ENCODE peak calls at places on chromosomes 12 and 14, in seven cellular contexts. E is thyroid gland, S is heart left ventricle, L is transverse colon, K is IMR-90, H is stomach, Z is uterus. T is an unnamed sample.
A peak's percentile ranks its signal among the peaks of the same experiment; 100 is the strongest.

GRCh38 chr12:68451261-68452091 is 119.3 kb upstream of the MDM1 start:
- DNase-seq in E (peak; percentile 44), S (peak; percentile 16), L (peak; percentile 44), K (peak; percentile 89), H (peak; percentile 29), Z (peak; percentile 65), T (no peak)

GRCh38 chr14:101130861-101131260 is 227.3 kb upstream of the RTL1 start:
- DNase-seq in E (no peak), S (no peak), L (no peak), K (no peak), H (no peak), Z (no peak), T (no peak)

GRCh38 chr14:61668267-61668666 is 27.0 kb upstream of the HIF1A start:
- DNase-seq in E (no peak), S (no peak), L (peak; percentile 20), K (no peak), H (no peak), Z (no peak), T (no peak)

GRCh38 chr14:26993541-26993940 is 395.7 kb upstream of the NOVA1 start:
- DNase-seq in E (no peak), S (no peak), L (no peak), K (no peak), H (no peak), Z (no peak), T (no peak)

GRCh38 chr12:23099604-23100003 is 474.6 kb downstream of the ETNK1 start:
- DNase-seq in E (no peak), S (no peak), L (no peak), K (no peak), H (no peak), Z (no peak), T (no peak)

GRCh38 chr12:125203145-125203765 is 138.0 kb downstream of the AACS start:
- DNase-seq in E (no peak), S (no peak), L (no peak), K (no peak), H (no peak), Z (no peak), T (no peak)

GRCh38 chr12:61546296-61546695 is 713.9 kb upstream of the USP15 start:
- DNase-seq in E (no peak), S (no peak), L (no peak), K (no peak), H (no peak), Z (no peak), T (no peak)

GRCh38 chr12:113271853-113272561 is 50.7 kb downstream of the TPCN1 start:
- DNase-seq in E (no peak), S (peak; percentile 83), L (peak; percentile 55), K (peak; percentile 83), H (peak; percentile 43), Z (peak; percentile 86), T (peak; percentile 74)

GRCh38 chr12:91103101-91103500 is 8.2 kb downstream of the LUM start:
- DNase-seq in E (no peak), S (no peak), L (no peak), K (no peak), H (no peak), Z (no peak), T (no peak)

GRCh38 chr14:54756656-54757392 is 145.8 kb downstream of the GCH1 start:
- DNase-seq in E (no peak), S (no peak), L (no peak), K (no peak), H (no peak), Z (no peak), T (no peak)

GRCh38 chr12:27651201-27651600 is 45.0 kb upstream of the REP15 start:
- DNase-seq in E (no peak), S (no peak), L (no peak), K (peak; percentile 14), H (no peak), Z (no peak), T (no peak)

GRCh38 chr12:49930515-49931288 is 19.8 kb upstream of the AQP2 start:
- DNase-seq in E (no peak), S (no peak), L (no peak), K (peak; percentile 83), H (no peak), Z (no peak), T (no peak)

GRCh38 chr12:77777274-77777673 is 53.4 kb upstream of the NAV3 start:
- DNase-seq in E (no peak), S (no peak), L (no peak), K (peak; percentile 17), H (no peak), Z (no peak), T (no peak)

GRCh38 chr12:104457746-104458644 is 1.2 kb downstream of the CHST11 start:
- DNase-seq in E (peak; percentile 32), S (peak; percentile 26), L (peak; percentile 31), K (no peak), H (peak; percentile 41), Z (peak; percentile 27), T (no peak)

GRCh38 chr14:89616425-89617141 is 199.6 kb upstream of the FOXN3 start:
- DNase-seq in E (no peak), S (no peak), L (no peak), K (peak; percentile 39), H (no peak), Z (no peak), T (no peak)

GRCh38 chr14:34211732-34212131 is 250.3 kb downstream of the SPTSSA start:
- DNase-seq in E (no peak), S (no peak), L (no peak), K (no peak), H (no peak), Z (no peak), T (no peak)

GRCh38 chr12:119225454-119225853 is 46.7 kb downstream of the HSPB8 start:
- DNase-seq in E (no peak), S (no peak), L (no peak), K (no peak), H (no peak), Z (no peak), T (no peak)

GRCh38 chr12:47757840-47758583 is 668 bp downstream of the RAPGEF3 start:
- DNase-seq in E (peak; percentile 84), S (peak; percentile 70), L (peak; percentile 14), K (no peak), H (peak; percentile 52), Z (no peak), T (no peak)

GRCh38 chr12:25557830-25558436 is 4.8 kb upstream of the LMNTD1 start:
- DNase-seq in E (peak; percentile 36), S (no peak), L (no peak), K (peak; percentile 43), H (no peak), Z (no peak), T (no peak)

GRCh38 chr14:68440776-68441175 is 352.1 kb downstream of the ZFP36L1 start:
- DNase-seq in E (no peak), S (no peak), L (no peak), K (peak; percentile 56), H (no peak), Z (no peak), T (no peak)

GRCh38 chr12:94725375-94726168 is 75.2 kb upstream of the TMCC3 start:
- DNase-seq in E (no peak), S (no peak), L (peak; percentile 23), K (peak; percentile 26), H (peak; percentile 51), Z (peak; percentile 38), T (no peak)

GRCh38 chr14:51328942-51329350 is 88.9 kb downstream of the TMX1 start:
- DNase-seq in E (no peak), S (no peak), L (no peak), K (peak; percentile 69), H (no peak), Z (no peak), T (no peak)

GRCh38 chr12:40117818-40118217 is 11.9 kb upstream of the SLC2A13 start:
- DNase-seq in E (no peak), S (no peak), L (no peak), K (no peak), H (no peak), Z (no peak), T (no peak)

GRCh38 chr14:84298738-84299137 is 1231.2 kb upstream of the FLRT2 start:
- DNase-seq in E (no peak), S (no peak), L (no peak), K (no peak), H (no peak), Z (no peak), T (no peak)

GRCh38 chr14:77007975-77008421 is 20.5 kb downstream of the IRF2BPL start:
- DNase-seq in E (peak; percentile 99), S (peak; percentile 62), L (peak; percentile 83), K (no peak), H (peak; percentile 96), Z (no peak), T (peak; percentile 94)

GRCh38 chr12:90327783-90328743 is 619.4 kb upstream of the ATP2B1 start:
- DNase-seq in E (no peak), S (no peak), L (no peak), K (no peak), H (no peak), Z (no peak), T (no peak)

GRCh38 chr12:96343347-96343954 is 56.8 kb downstream of the CDK17 start:
- DNase-seq in E (no peak), S (no peak), L (no peak), K (peak; percentile 22), H (no peak), Z (no peak), T (no peak)
- H3K9me3 ChIP-seq in E (no peaks in the 10 kb centered on the region), S (peaks cover 16% of the 10 kb centered on the region), L (peaks cover 14% of the 10 kb centered on the region), K (peaks cover 3% of the 10 kb centered on the region), H (peaks cover 12% of the 10 kb centered on the region), Z (no peaks in the 10 kb centered on the region), T (peaks cover 33% of the 10 kb centered on the region)

GRCh38 chr14:91390165-91390778 is 27.3 kb downstream of the CCDC88C start:
- DNase-seq in E (no peak), S (no peak), L (no peak), K (no peak), H (no peak), Z (no peak), T (no peak)
- TF ChIP-seq POLR2A in E (no peak), S (no peak), L (no peak), K (no peak), H (no peak), Z (no peak), T (no peak)

GRCh38 chr14:103097994-103098957 is 3.8 kb downstream of the EXOC3L4 start:
- DNase-seq in E (no peak), S (peak; percentile 3), L (no peak), K (no peak), H (no peak), Z (no peak), T (no peak)

GRCh38 chr14:103099733-103100280 is 5.3 kb downstream of the EXOC3L4 start:
- DNase-seq in E (no peak), S (no peak), L (no peak), K (no peak), H (no peak), Z (no peak), T (no peak)

GRCh38 chr14:103097244-103097993 is 2.9 kb downstream of the EXOC3L4 start:
- DNase-seq in E (no peak), S (peak; percentile 4), L (no peak), K (no peak), H (no peak), Z (no peak), T (no peak)

GRCh38 chr14:103100281-103101121 is 6.0 kb downstream of the EXOC3L4 start:
- DNase-seq in E (no peak), S (no peak), L (peak; percentile 60), K (no peak), H (no peak), Z (no peak), T (no peak)

GRCh38 chr14:103099081-103099732 is 4.7 kb downstream of the EXOC3L4 start:
- DNase-seq in E (no peak), S (peak; percentile 5), L (no peak), K (no peak), H (peak; percentile 67), Z (no peak), T (no peak)
- H3K27me3 ChIP-seq in E (peaks cover 9% of the 10 kb centered on the region), S (peaks cover 42% of the 10 kb centered on the region), L (peaks cover 25% of the 10 kb centered on the region), K (peaks cover 54% of the 10 kb centered on the region), H (no peaks in the 10 kb centered on the region), Z (peaks cover 12% of the 10 kb centered on the region), T (peaks cover 11% of the 10 kb centered on the region)

GRCh38 chr14:20197459-20197858 is 6.8 kb downstream of the OR11G2 start:
- DNase-seq in E (no peak), S (no peak), L (no peak), K (no peak), H (no peak), Z (no peak), T (no peak)
- H3K9me3 ChIP-seq in E (no peaks in the 10 kb centered on the region), S (no peaks in the 10 kb centered on the region), L (no peaks in the 10 kb centered on the region), K (peaks cover 5% of the 10 kb centered on the region), H (no peaks in the 10 kb centered on the region), Z (no peaks in the 10 kb centered on the region), T (no peaks in the 10 kb centered on the region)